ENCODE peak calls at places on chromosome 19, in eight cellular contexts. One of them, this sample, is unnamed.

GRCh38 chr19:40733149-40733548 is 16.2 kb downstream of the ITPKC start:
- DNase-seq in cardiac muscle cell: no peak
- DNase-seq in progenitor cell of endocrine pancreas: no peak
- DNase-seq in endothelial cell: no peak
- DNase-seq in CD8-positive, alpha-beta T cell: no peak
- DNase-seq in GM10248: no peak
- DNase-seq in uterus: no peak
- DNase-seq in Peyer's patch: no peak
- DNase-seq in this sample: no peak

GRCh38 chr19:10219678-10220077 is 11.5 kb downstream of the S1PR2 start:
- DNase-seq in cardiac muscle cell: peak; percentile 53
- DNase-seq in Peyer's patch: no peak
- DNase-seq in progenitor cell of endocrine pancreas: no peak
- DNase-seq in uterus: no peak
- DNase-seq in endothelial cell: no peak
- DNase-seq in GM10248: peak; percentile 74
- DNase-seq in CD8-positive, alpha-beta T cell: no peak
- DNase-seq in this sample: peak; percentile 82

GRCh38 chr19:16698914-16699313 is 20.7 kb upstream of the NWD1 start:
- DNase-seq in CD8-positive, alpha-beta T cell: no peak
- DNase-seq in GM10248: no peak
- DNase-seq in endothelial cell: no peak
- DNase-seq in Peyer's patch: no peak
- DNase-seq in progenitor cell of endocrine pancreas: no peak
- DNase-seq in uterus: no peak
- DNase-seq in cardiac muscle cell: peak; percentile 8
- DNase-seq in this sample: no peak

GRCh38 chr19:41376241-41376997 is at the start of gene TMEM91:
- DNase-seq in CD8-positive, alpha-beta T cell: no peak
- DNase-seq in uterus: peak; percentile 62
- DNase-seq in endothelial cell: peak; percentile 55
- DNase-seq in cardiac muscle cell: peak; percentile 44
- DNase-seq in progenitor cell of endocrine pancreas: no peak
- DNase-seq in GM10248: no peak
- DNase-seq in Peyer's patch: peak; percentile 63
- DNase-seq in this sample: no peak

GRCh38 chr19:23986623-23987022 is 71.9 kb downstream of the ZNF726 start:
- DNase-seq in uterus: no peak
- DNase-seq in Peyer's patch: no peak
- DNase-seq in CD8-positive, alpha-beta T cell: no peak
- DNase-seq in progenitor cell of endocrine pancreas: no peak
- DNase-seq in GM10248: no peak
- DNase-seq in endothelial cell: no peak
- DNase-seq in cardiac muscle cell: no peak
- DNase-seq in this sample: no peak

GRCh38 chr19:10517361-10517759 is at the start of gene S1PR5:
- DNase-seq in uterus: no peak
- DNase-seq in GM10248: no peak
- DNase-seq in CD8-positive, alpha-beta T cell: peak; percentile 32
- DNase-seq in progenitor cell of endocrine pancreas: peak; percentile 18
- DNase-seq in cardiac muscle cell: no peak
- DNase-seq in Peyer's patch: no peak
- DNase-seq in endothelial cell: no peak
- DNase-seq in this sample: peak; percentile 45

GRCh38 chr19:6501740-6502648 is at the start of gene TUBB4A:
- DNase-seq in GM10248: peak; percentile 77
- DNase-seq in uterus: no peak
- DNase-seq in Peyer's patch: peak; percentile 46
- DNase-seq in endothelial cell: peak; percentile 23
- DNase-seq in CD8-positive, alpha-beta T cell: peak; percentile 38
- DNase-seq in cardiac muscle cell: no peak
- DNase-seq in progenitor cell of endocrine pancreas: peak; percentile 39
- DNase-seq in this sample: peak; percentile 88

GRCh38 chr19:54739587-54740497 is 1.5 kb downstream of the KIR2DL3 start:
- DNase-seq in endothelial cell: no peak
- DNase-seq in cardiac muscle cell: no peak
- DNase-seq in GM10248: no peak
- DNase-seq in uterus: no peak
- DNase-seq in CD8-positive, alpha-beta T cell: peak; percentile 18
- DNase-seq in Peyer's patch: no peak
- DNase-seq in progenitor cell of endocrine pancreas: no peak
- DNase-seq in this sample: no peak

GRCh38 chr19:22261596-22261995 is 24.6 kb upstream of the ZNF729 start:
- DNase-seq in endothelial cell: no peak
- DNase-seq in uterus: no peak
- DNase-seq in CD8-positive, alpha-beta T cell: no peak
- DNase-seq in GM10248: no peak
- DNase-seq in cardiac muscle cell: no peak
- DNase-seq in Peyer's patch: no peak
- DNase-seq in progenitor cell of endocrine pancreas: no peak
- DNase-seq in this sample: no peak

GRCh38 chr19:22257381-22257780 is 28.9 kb upstream of the ZNF729 start:
- DNase-seq in Peyer's patch: no peak
- DNase-seq in endothelial cell: no peak
- DNase-seq in GM10248: no peak
- DNase-seq in CD8-positive, alpha-beta T cell: no peak
- DNase-seq in uterus: no peak
- DNase-seq in cardiac muscle cell: no peak
- DNase-seq in progenitor cell of endocrine pancreas: no peak
- DNase-seq in this sample: no peak

GRCh38 chr19:22263121-22263520 is 23.1 kb upstream of the ZNF729 start:
- DNase-seq in uterus: no peak
- DNase-seq in CD8-positive, alpha-beta T cell: no peak
- DNase-seq in endothelial cell: no peak
- DNase-seq in progenitor cell of endocrine pancreas: no peak
- DNase-seq in GM10248: no peak
- DNase-seq in cardiac muscle cell: no peak
- DNase-seq in Peyer's patch: no peak
- DNase-seq in this sample: no peak

GRCh38 chr19:22257916-22258315 is 28.3 kb upstream of the ZNF729 start:
- DNase-seq in GM10248: no peak
- DNase-seq in endothelial cell: no peak
- DNase-seq in uterus: no peak
- DNase-seq in progenitor cell of endocrine pancreas: no peak
- DNase-seq in CD8-positive, alpha-beta T cell: no peak
- DNase-seq in Peyer's patch: no peak
- DNase-seq in cardiac muscle cell: no peak
- DNase-seq in this sample: no peak

DNA sequence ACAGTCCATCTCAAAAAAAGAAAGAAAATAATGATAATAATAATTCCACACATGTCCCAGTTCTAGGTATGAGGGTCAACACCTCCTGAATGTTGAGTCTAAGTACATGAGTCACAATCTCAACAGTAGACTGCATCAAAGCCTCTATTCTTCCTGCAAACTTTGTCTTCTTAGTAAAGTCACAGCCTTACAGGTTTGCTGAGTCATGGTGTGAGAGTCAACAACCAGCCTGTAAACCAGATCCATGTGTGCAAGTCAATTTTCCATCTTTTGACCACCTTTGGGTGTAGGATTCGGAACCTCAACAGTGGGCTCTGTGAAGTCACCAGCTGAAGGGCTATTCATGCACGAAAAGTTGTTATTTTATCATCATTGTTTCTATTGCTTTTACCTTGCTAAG is 25.7 kb upstream of the ZNF729 start:
- DNase-seq in Peyer's patch: no peak
- DNase-seq in CD8-positive, alpha-beta T cell: no peak
- DNase-seq in cardiac muscle cell: no peak
- DNase-seq in progenitor cell of endocrine pancreas: no peak
- DNase-seq in GM10248: no peak
- DNase-seq in endothelial cell: no peak
- DNase-seq in uterus: no peak
- DNase-seq in this sample: no peak
- TF ChIP-seq CTCF in Peyer's patch: no peak
- TF ChIP-seq CTCF in CD8-positive, alpha-beta T cell: no peak
- TF ChIP-seq CTCF in cardiac muscle cell: no peak
- TF ChIP-seq CTCF in progenitor cell of endocrine pancreas: no peak
- TF ChIP-seq CTCF in GM10248: no peak
- TF ChIP-seq CTCF in endothelial cell: no peak
- TF ChIP-seq CTCF in uterus: no peak
- TF ChIP-seq CTCF in this sample: no peak

DNA sequence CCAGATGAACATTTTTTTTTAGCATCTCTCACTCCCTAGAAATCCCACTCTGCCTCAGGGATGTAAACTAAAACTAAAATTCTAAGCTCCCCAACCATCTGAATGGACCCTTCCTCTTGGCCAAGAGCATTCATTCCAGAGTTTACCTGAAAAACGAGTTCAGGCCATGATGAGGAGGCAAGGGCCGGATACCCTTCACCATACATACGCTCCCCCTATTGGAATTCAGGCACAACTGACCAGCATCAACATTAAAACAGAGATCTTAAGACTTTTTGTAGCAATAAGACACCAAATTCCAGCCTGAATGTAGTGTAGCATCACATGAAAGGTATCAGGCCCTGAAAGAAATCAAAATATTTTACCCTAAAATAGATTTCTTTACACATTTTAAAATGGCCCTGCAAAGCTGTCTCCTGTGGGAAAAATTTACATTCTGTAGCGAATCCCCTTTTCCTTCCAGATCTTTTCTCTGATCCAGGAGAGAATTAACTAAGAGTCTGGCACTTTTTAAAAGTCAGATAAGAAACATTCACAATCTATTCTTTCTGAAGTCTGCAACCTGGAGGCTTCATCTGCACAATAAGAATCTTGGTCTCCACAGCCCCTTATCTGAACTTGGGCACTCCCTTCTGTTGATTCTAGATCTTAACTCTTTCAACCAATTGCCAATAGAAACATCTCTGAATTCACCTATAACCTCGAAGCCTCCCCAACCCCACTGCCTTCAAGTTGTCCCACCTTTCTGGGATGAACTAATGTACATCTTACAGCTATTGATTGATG is 888.5 kb downstream of the UQCRFS1 start:
- DNase-seq in progenitor cell of endocrine pancreas: no peak
- DNase-seq in CD8-positive, alpha-beta T cell: no peak
- DNase-seq in endothelial cell: no peak
- DNase-seq in Peyer's patch: no peak
- DNase-seq in uterus: no peak
- DNase-seq in GM10248: no peak
- DNase-seq in cardiac muscle cell: peak; percentile 3
- DNase-seq in this sample: no peak
- TF ChIP-seq CTCF in progenitor cell of endocrine pancreas: peak; percentile 52
- TF ChIP-seq CTCF in CD8-positive, alpha-beta T cell: no peak
- TF ChIP-seq CTCF in endothelial cell: no peak
- TF ChIP-seq CTCF in Peyer's patch: no peak
- TF ChIP-seq CTCF in uterus: no peak
- TF ChIP-seq CTCF in GM10248: no peak
- TF ChIP-seq CTCF in cardiac muscle cell: peak; percentile 17
- TF ChIP-seq CTCF in this sample: no peak

GRCh38 chr19:988081-988480 is 3.9 kb downstream of the WDR18 start:
- DNase-seq in uterus: no peak
- DNase-seq in Peyer's patch: no peak
- DNase-seq in progenitor cell of endocrine pancreas: no peak
- DNase-seq in cardiac muscle cell: no peak
- DNase-seq in CD8-positive, alpha-beta T cell: no peak
- DNase-seq in endothelial cell: no peak
- DNase-seq in GM10248: no peak
- DNase-seq in this sample: no peak

GRCh38 chr19:986083-986482 is 1.9 kb downstream of the WDR18 start:
- DNase-seq in cardiac muscle cell: no peak
- DNase-seq in progenitor cell of endocrine pancreas: no peak
- DNase-seq in GM10248: no peak
- DNase-seq in Peyer's patch: no peak
- DNase-seq in CD8-positive, alpha-beta T cell: no peak
- DNase-seq in uterus: no peak
- DNase-seq in endothelial cell: no peak
- DNase-seq in this sample: no peak

GRCh38 chr19:980133-980998 is 3.8 kb upstream of the WDR18 start:
- DNase-seq in cardiac muscle cell: peak; percentile 34
- DNase-seq in Peyer's patch: no peak
- DNase-seq in GM10248: no peak
- DNase-seq in CD8-positive, alpha-beta T cell: no peak
- DNase-seq in uterus: no peak
- DNase-seq in progenitor cell of endocrine pancreas: peak; percentile 64
- DNase-seq in endothelial cell: no peak
- DNase-seq in this sample: no peak

GRCh38 chr19:982567-983170 is 1.5 kb upstream of the WDR18 start:
- DNase-seq in Peyer's patch: peak; percentile 88
- DNase-seq in endothelial cell: peak; percentile 91
- DNase-seq in CD8-positive, alpha-beta T cell: peak; percentile 74
- DNase-seq in cardiac muscle cell: peak; percentile 65
- DNase-seq in progenitor cell of endocrine pancreas: peak; percentile 86
- DNase-seq in GM10248: peak; percentile 93
- DNase-seq in uterus: peak; percentile 46
- DNase-seq in this sample: peak; percentile 96

GRCh38 chr19:984165-984967 is at the start of gene WDR18:
- DNase-seq in cardiac muscle cell: peak; percentile 93
- DNase-seq in Peyer's patch: peak; percentile 94
- DNase-seq in CD8-positive, alpha-beta T cell: peak; percentile 92
- DNase-seq in progenitor cell of endocrine pancreas: peak; percentile 84
- DNase-seq in uterus: peak; percentile 93
- DNase-seq in endothelial cell: peak; percentile 88
- DNase-seq in GM10248: peak; percentile 100
- DNase-seq in this sample: peak; percentile 100
- TF ChIP-seq CTCF in cardiac muscle cell: peak; percentile 16
- TF ChIP-seq CTCF in Peyer's patch: peak; percentile 56
- TF ChIP-seq CTCF in CD8-positive, alpha-beta T cell: no peak
- TF ChIP-seq CTCF in progenitor cell of endocrine pancreas: peak; percentile 46
- TF ChIP-seq CTCF in uterus: peak; percentile 63
- TF ChIP-seq CTCF in endothelial cell: peak; percentile 17
- TF ChIP-seq CTCF in GM10248: no peak
- TF ChIP-seq CTCF in this sample: peak; percentile 5

GRCh38 chr19:4208385-4209094 is 20.8 kb upstream of the EBI3 start:
- DNase-seq in cardiac muscle cell: peak; percentile 20
- DNase-seq in CD8-positive, alpha-beta T cell: no peak
- DNase-seq in progenitor cell of endocrine pancreas: no peak
- DNase-seq in endothelial cell: no peak
- DNase-seq in GM10248: peak; percentile 48
- DNase-seq in uterus: no peak
- DNase-seq in Peyer's patch: peak; percentile 65
- DNase-seq in this sample: peak; percentile 66

GRCh38 chr19:4210166-4210731 is 19.1 kb upstream of the EBI3 start:
- DNase-seq in cardiac muscle cell: no peak
- DNase-seq in progenitor cell of endocrine pancreas: no peak
- DNase-seq in endothelial cell: no peak
- DNase-seq in Peyer's patch: no peak
- DNase-seq in GM10248: no peak
- DNase-seq in CD8-positive, alpha-beta T cell: no peak
- DNase-seq in uterus: no peak
- DNase-seq in this sample: no peak

GRCh38 chr19:4200940-4201542 is 18.6 kb downstream of the ANKRD24 start:
- DNase-seq in progenitor cell of endocrine pancreas: no peak
- DNase-seq in cardiac muscle cell: no peak
- DNase-seq in uterus: no peak
- DNase-seq in endothelial cell: no peak
- DNase-seq in GM10248: no peak
- DNase-seq in CD8-positive, alpha-beta T cell: no peak
- DNase-seq in Peyer's patch: no peak
- DNase-seq in this sample: no peak

GRCh38 chr19:4201798-4202197 is 19.3 kb downstream of the ANKRD24 start:
- DNase-seq in uterus: no peak
- DNase-seq in CD8-positive, alpha-beta T cell: no peak
- DNase-seq in Peyer's patch: no peak
- DNase-seq in cardiac muscle cell: no peak
- DNase-seq in progenitor cell of endocrine pancreas: no peak
- DNase-seq in GM10248: no peak
- DNase-seq in endothelial cell: no peak
- DNase-seq in this sample: no peak

DNA sequence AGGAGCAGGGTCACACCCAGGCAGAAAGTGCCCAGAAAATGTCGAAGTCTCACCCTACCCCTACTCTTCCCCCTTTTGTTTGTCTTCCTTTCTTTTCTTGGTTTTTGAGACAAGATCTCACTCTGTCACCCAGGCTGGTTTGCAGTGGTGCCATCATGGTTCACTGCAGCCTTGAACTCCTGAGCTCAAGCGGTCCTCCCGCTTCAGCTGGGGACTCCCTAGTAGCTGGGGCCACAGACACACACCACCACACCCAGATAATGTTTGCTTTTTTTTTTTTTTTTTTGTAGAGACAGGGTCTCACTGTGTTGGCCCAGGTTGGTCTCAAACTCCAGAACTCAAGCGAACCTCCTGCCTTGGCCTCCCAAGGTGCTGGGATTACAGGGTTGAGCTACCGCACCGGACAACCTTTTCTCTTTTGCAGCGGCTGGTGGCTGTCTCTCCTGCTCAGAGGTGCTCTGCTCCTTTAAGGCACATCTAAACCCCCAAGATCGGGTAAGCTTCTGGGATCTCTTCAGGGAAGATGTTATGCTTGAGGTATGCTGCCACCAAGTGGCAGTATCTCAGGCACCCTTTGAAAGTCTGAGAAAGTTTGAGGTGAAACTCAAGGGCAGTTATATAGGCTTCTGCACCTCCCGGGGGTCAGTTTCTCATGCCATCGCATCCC is 22.4 kb upstream of the EBI3 start:
- DNase-seq in Peyer's patch: no peak
- DNase-seq in progenitor cell of endocrine pancreas: no peak
- DNase-seq in cardiac muscle cell: peak; percentile 30
- DNase-seq in CD8-positive, alpha-beta T cell: no peak
- DNase-seq in GM10248: no peak
- DNase-seq in uterus: no peak
- DNase-seq in endothelial cell: no peak
- DNase-seq in this sample: no peak
- TF ChIP-seq CTCF in Peyer's patch: peak; percentile 35
- TF ChIP-seq CTCF in progenitor cell of endocrine pancreas: no peak
- TF ChIP-seq CTCF in cardiac muscle cell: peak; percentile 26
- TF ChIP-seq CTCF in CD8-positive, alpha-beta T cell: no peak
- TF ChIP-seq CTCF in GM10248: peak; percentile 23
- TF ChIP-seq CTCF in uterus: no peak
- TF ChIP-seq CTCF in endothelial cell: no peak
- TF ChIP-seq CTCF in this sample: no peak